ENCODE peak calls at places on chromosomes 5 and 9, in nine cellular contexts. T is CD4-positive, CD25-positive, alpha-beta regulatory T cell; A is IMR-90; L is GM23338; J is trophoblast cell; P is spleen; I is SJCRH30; E is CD8-positive, alpha-beta T cell; O is SK-N-SH. H is an unnamed sample.
A peak's percentile ranks its signal among the peaks of the same experiment; 100 is the strongest.

GRCh38 chr5:135225856-135226560 is 173.0 kb downstream of the MACROH2A1 start:
- DNase-seq in L (peak; percentile 18), T (no peak), O (no peak), A (no peak), I (no peak), J (no peak), E (no peak), P (peak; percentile 58), H (no peak)

GRCh38 chr5:73815631-73816030 is 189.6 kb downstream of the ARHGEF28 start:
- DNase-seq in E (no peak), J (no peak), T (no peak), I (no peak), A (peak; percentile 67), P (no peak), O (no peak), L (no peak), H (no peak)

GRCh38 chr5:154753792-154754191 is 1.4 kb upstream of the LARP1 start:
- DNase-seq in T (no peak), J (no peak), A (peak; percentile 97), I (peak; percentile 43), E (no peak), L (no peak), O (no peak), P (no peak), H (no peak)

GRCh38 chr5:36919650-36920049 is 43.1 kb downstream of the NIPBL start:
- DNase-seq in E (no peak), J (no peak), A (no peak), I (no peak), O (no peak), T (no peak), P (no peak), L (no peak), H (no peak)

GRCh38 chr9:84694248-84694647 is 24.7 kb downstream of the NTRK2 start:
- DNase-seq in I (no peak), L (peak; percentile 23), O (no peak), J (no peak), P (no peak), A (no peak), E (no peak), T (no peak), H (no peak)

GRCh38 chr5:19771174-19771835 is 216.7 kb downstream of the CDH18 start:
- DNase-seq in A (peak; percentile 40), T (no peak), L (peak; percentile 20), I (no peak), E (no peak), P (no peak), O (no peak), J (no peak), H (no peak)

GRCh38 chr9:123607987-123608565 is 252.1 kb downstream of the CRB2 start:
- DNase-seq in P (no peak), J (no peak), O (no peak), E (no peak), T (no peak), I (no peak), A (no peak), L (no peak), H (no peak)

GRCh38 chr5:168681556-168682183 is 102.5 kb upstream of the PANK3 start:
- DNase-seq in O (no peak), E (no peak), L (no peak), P (peak; percentile 83), A (peak; percentile 57), I (no peak), J (no peak), T (no peak), H (no peak)

GRCh38 chr5:66209350-66209749 is 65.2 kb downstream of the SREK1 start:
- DNase-seq in O (no peak), I (peak; percentile 45), J (peak; percentile 99), T (no peak), L (peak; percentile 19), E (no peak), A (no peak), P (no peak), H (no peak)

GRCh38 chr9:81083062-81083461 is 606.3 kb downstream of the TLE1 start:
- DNase-seq in P (no peak), A (peak; percentile 40), O (peak; percentile 3), T (no peak), I (peak; percentile 71), L (peak; percentile 47), J (no peak), E (no peak), H (no peak)

GRCh38 chr5:135450328-135450727 is 1.8 kb downstream of the TIFAB start:
- DNase-seq in A (no peak), I (no peak), E (no peak), T (no peak), P (no peak), L (no peak), O (no peak), J (no peak), H (no peak)

GRCh38 chr5:3114467-3114866 is 363.0 kb upstream of the IRX2 start:
- DNase-seq in A (no peak), E (no peak), P (no peak), O (no peak), I (no peak), L (no peak), T (no peak), J (no peak), H (no peak)

GRCh38 chr9:123749580-123750202 is 180.2 kb downstream of the DENND1A start:
- DNase-seq in T (no peak), O (no peak), L (peak; percentile 42), E (no peak), I (no peak), P (no peak), A (peak; percentile 20), J (no peak), H (peak; percentile 9)

GRCh38 chr5:52863715-52864114 is 76.0 kb downstream of the ITGA1 start:
- DNase-seq in E (no peak), J (no peak), P (no peak), L (no peak), I (no peak), T (no peak), A (peak; percentile 42), O (no peak), H (no peak)

GRCh38 chr5:39998518-39998917 is 573.7 kb upstream of the DAB2 start:
- DNase-seq in I (peak; percentile 36), L (no peak), T (no peak), P (no peak), E (no peak), A (no peak), O (no peak), J (no peak), H (no peak)

GRCh38 chr5:176356179-176356566 is 5.4 kb downstream of the KIAA1191 start:
- DNase-seq in A (no peak), O (no peak), P (no peak), I (no peak), E (no peak), T (no peak), J (no peak), L (no peak), H (no peak)

GRCh38 chr5:73327908-73328455 is 120.6 kb downstream of the FOXD1 start:
- DNase-seq in P (no peak), E (no peak), T (no peak), O (no peak), J (no peak), L (no peak), I (no peak), A (peak; percentile 59), H (no peak)

DNA sequence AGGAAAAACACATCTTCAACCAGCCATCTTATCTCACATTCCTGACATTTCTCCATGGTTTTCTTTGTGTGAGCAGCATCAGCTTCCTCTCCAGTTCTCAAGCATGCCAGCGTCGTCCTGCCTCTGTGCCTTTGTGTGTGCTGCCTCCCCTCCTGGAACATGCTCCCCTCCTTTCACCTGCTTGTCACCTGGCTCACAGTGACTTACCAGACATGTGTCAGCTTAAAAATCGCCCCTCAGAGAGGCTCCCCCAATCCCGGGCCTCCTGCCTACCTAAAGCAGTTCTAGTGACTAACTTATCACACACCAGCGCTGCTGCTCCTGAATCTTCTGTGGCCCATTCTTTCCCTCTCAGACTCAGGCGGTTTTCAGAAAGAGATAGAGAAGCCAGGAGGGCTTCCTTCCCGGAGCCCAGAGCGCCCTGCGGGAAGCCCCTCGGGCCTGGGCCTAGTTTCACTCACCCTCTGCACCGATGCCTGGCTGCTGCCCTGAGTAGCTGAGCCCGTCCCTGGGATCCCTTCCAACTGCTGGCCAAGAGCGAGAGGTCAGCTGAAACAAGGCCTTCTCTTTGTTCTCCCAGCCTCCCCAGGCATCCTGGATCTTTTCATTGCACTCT is 51.1 kb upstream of the MVB12B start:
- DNase-seq in T (no peak), I (peak; percentile 44), O (peak; percentile 45), P (no peak), J (no peak), E (no peak), A (peak; percentile 5), L (peak; percentile 69), H (no peak)
- H3K27ac ChIP-seq in T (no peak overlapping the region), I (no peak overlapping the region), O (peak overlapping the region; percentile 50), P (no peak overlapping the region), J (no peak overlapping the region), E (no peak overlapping the region), A (no peak overlapping the region), L (no peak overlapping the region), H (no peak overlapping the region)

GRCh38 chr9:137432687-137433348 is 8.3 kb downstream of the ENTPD8 start:
- DNase-seq in E (no peak), I (no peak), P (peak; percentile 71), T (no peak), O (no peak), J (no peak), A (no peak), L (no peak), H (no peak)
- H3K4me1 ChIP-seq in E (no peaks in the 10 kb centered on the region), I (peaks cover 25% of the 10 kb centered on the region), P (peaks cover 5% of the 10 kb centered on the region), T (peaks cover 3% of the 10 kb centered on the region), O (peaks cover 4% of the 10 kb centered on the region), J (no peaks in the 10 kb centered on the region), A (peaks cover 5% of the 10 kb centered on the region), L (no peaks in the 10 kb centered on the region), H (no peaks in the 10 kb centered on the region)

GRCh38 chr9:132071847-132072507 is 7.7 kb downstream of the MED27 start:
- DNase-seq in L (no peak), E (no peak), I (no peak), A (no peak), T (no peak), P (no peak), J (no peak), O (no peak), H (no peak)

GRCh38 chr9:132069046-132069898 is 10.4 kb downstream of the MED27 start:
- DNase-seq in P (no peak), E (no peak), T (no peak), I (peak; percentile 45), L (no peak), O (no peak), J (no peak), A (peak; percentile 72), H (no peak)

GRCh38 chr9:132062768-132063167 is 16.9 kb downstream of the MED27 start:
- DNase-seq in A (no peak), P (no peak), J (no peak), T (no peak), O (no peak), E (no peak), L (no peak), I (no peak), H (no peak)

GRCh38 chr9:132066057-132066456 is 13.6 kb downstream of the MED27 start:
- DNase-seq in J (no peak), I (no peak), O (no peak), A (no peak), P (no peak), T (no peak), E (no peak), L (peak; percentile 16), H (no peak)

GRCh38 chr9:132068604-132069003 is 11.1 kb downstream of the MED27 start:
- DNase-seq in E (no peak), T (no peak), O (no peak), J (no peak), I (peak; percentile 47), L (no peak), P (no peak), A (no peak), H (no peak)
- H3K27ac ChIP-seq in E (no peak overlapping the region), T (no peak overlapping the region), O (no peak overlapping the region), J (no peak overlapping the region), I (no peak overlapping the region), L (no peak overlapping the region), P (no peak overlapping the region), A (no peak overlapping the region), H (no peak overlapping the region)

GRCh38 chr5:150488519-150489357 is 19.2 kb upstream of the NDST1 start:
- DNase-seq in P (no peak), A (peak; percentile 59), L (no peak), E (no peak), J (no peak), I (no peak), O (no peak), T (no peak), H (no peak)
- H3K4me1 ChIP-seq in P (peaks cover 77% of the 10 kb centered on the region), A (peaks cover 53% of the 10 kb centered on the region), L (peaks cover 63% of the 10 kb centered on the region), E (no peaks in the 10 kb centered on the region), J (peaks cover 53% of the 10 kb centered on the region), I (peaks cover 19% of the 10 kb centered on the region), O (peaks cover 48% of the 10 kb centered on the region), T (peaks cover 11% of the 10 kb centered on the region), H (peaks cover 5% of the 10 kb centered on the region)

H was measured in naive thymus-derived CD4-positive, alpha-beta T cell.